ENCODE peak calls at places on chromosomes 11 and 22, in six cellular contexts. N, H, I, A, R and J are unnamed samples.

GRCh38 chr11:22976146-22976545 is 115.9 kb upstream of the CCDC179 start:
- DNase-seq in N (no peak), H (no peak), I (peak), A (no peak), R (no peak), J (no peak)

GRCh38 chr22:48577014-48577690 is 1250.5 kb downstream of the BRD1 start:
- DNase-seq in N (no peak), H (no peak), I (no peak), A (no peak), R (no peak), J (no peak)

GRCh38 chr11:65430406-65431217 is 8.0 kb downstream of the NEAT1 start:
- DNase-seq in N (no peak), H (no peak), I (no peak), A (peak), R (no peak), J (no peak)

GRCh38 chr22:23419151-23419550 is 160.9 kb downstream of the IGLL1 start:
- DNase-seq in N (no peak), H (no peak), I (no peak), A (no peak), R (no peak), J (no peak)

GRCh38 chr11:134976540-134976939 is 564.5 kb upstream of the B3GAT1 start:
- DNase-seq in N (no peak), H (no peak), I (no peak), A (no peak), R (no peak), J (no peak)

GRCh38 chr11:68773521-68774187 is 22.3 kb upstream of the TESMIN start:
- DNase-seq in N (peak), H (no peak), I (no peak), A (no peak), R (no peak), J (no peak)

GRCh38 chr11:122748968-122749687 is 89.2 kb upstream of the CRTAM start:
- DNase-seq in N (no peak), H (peak), I (peak), A (peak), R (peak), J (no peak)

GRCh38 chr11:122167100-122167499 is 51.1 kb upstream of the BLID start:
- DNase-seq in N (no peak), H (no peak), I (peak), A (peak), R (no peak), J (no peak)

GRCh38 chr11:130427581-130428211 is 713 bp downstream of the ADAMTS8 start:
- DNase-seq in N (no peak), H (no peak), I (no peak), A (no peak), R (no peak), J (no peak)

GRCh38 chr11:123122341-123122740 is 60.4 kb upstream of the HSPA8 start:
- DNase-seq in N (no peak), H (peak), I (no peak), A (no peak), R (no peak), J (no peak)

GRCh38 chr22:20243545-20244249 is 24.4 kb downstream of the RTN4R start:
- DNase-seq in N (peak), H (peak), I (peak), A (peak), R (peak), J (no peak)

GRCh38 chr22:46088541-46089311 is 61.6 kb upstream of the PPARA start:
- DNase-seq in N (no peak), H (no peak), I (peak), A (peak), R (no peak), J (no peak)

GRCh38 chr22:19530751-19531150 is 6.5 kb upstream of the CLDN5 start:
- DNase-seq in N (no peak), H (no peak), I (no peak), A (no peak), R (no peak), J (no peak)

GRCh38 chr22:36982136-36982535 is 37.1 kb downstream of the TST start:
- DNase-seq in N (no peak), H (no peak), I (no peak), A (no peak), R (no peak), J (no peak)
- TF ChIP-seq CTCF in N (no peak), H (no peak), I (no peak), A (peak), R (no peak), J (no peak)

DNA sequence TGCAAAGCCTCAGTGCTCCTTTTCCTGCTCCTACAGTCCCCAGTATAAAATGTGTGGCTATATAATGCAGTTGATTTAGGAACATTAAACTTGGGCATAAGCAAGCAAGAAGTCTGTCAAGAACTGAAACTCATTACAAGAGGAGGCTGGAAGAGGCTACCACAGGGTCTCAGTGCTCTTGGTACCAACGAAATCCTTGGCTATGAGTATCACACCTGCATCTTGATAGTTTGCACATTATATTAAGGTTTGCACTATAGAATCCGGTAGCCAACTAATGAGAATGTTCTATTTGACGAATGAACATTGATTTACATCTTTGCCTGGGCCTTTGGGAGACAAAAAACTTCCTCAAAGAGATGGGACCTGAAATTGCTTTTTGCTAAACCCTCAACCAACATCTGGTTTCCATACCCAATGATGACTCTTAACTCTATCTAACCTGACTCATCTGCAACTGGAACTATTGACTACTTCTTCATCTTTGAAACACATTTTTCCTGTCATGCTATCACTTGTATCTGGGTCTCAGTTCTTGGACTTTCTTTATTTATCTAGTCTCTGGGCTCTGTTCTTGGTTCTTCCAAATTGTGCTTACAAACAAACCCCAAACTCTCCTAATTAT is 207.2 kb upstream of the CTSC start:
- DNase-seq in N (no peak), H (no peak), I (no peak), A (no peak), R (no peak), J (no peak)
- TF ChIP-seq CTCF in N (no peak), H (no peak), I (no peak), A (peak), R (peak), J (peak)

DNA sequence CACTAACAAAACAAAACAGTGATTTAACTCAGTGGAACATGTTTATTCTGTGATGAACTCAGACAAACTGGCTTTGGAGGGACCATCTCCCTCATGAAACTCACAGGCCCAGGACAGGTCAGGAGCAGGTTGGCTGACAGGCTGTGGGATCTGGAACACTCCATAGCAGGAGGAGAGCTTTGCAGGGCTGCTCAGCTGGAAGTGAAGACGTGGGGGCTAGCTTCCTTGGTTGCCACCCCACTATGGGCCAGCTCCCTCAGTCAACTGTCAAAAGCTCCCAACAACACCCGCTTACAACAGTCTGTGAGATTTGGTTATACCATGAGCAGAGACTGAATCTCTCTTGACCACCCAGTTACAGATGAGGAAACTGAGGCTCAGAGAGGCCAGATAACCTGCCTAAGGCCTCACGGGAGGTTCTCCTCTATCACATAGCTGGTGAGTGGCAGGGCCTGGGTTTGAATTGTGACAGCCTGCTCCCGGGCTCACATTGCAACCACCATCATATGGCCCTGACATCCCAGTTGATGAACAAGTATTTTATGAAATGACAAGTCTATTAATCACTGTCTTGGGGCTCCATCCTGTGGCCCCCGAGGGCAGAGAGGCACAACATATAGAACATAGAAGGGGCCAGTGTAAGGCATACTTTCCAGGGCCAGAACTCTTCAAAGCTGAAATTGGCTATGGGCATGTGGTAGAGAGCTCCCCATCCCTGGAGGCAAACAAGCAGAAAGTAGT is 473.4 kb downstream of the MN1 start:
- DNase-seq in N (no peak), H (no peak), I (no peak), A (no peak), R (no peak), J (no peak)
- TF ChIP-seq CTCF in N (no peak), H (no peak), I (no peak), A (no peak), R (no peak), J (no peak)

GRCh38 chr11:819129-819931 is 616 bp downstream of the PNPLA2 start:
- DNase-seq in N (peak), H (peak), I (no peak), A (peak), R (peak), J (peak)
- TF ChIP-seq CTCF in N (no peak), H (no peak), I (peak), A (peak), R (no peak), J (peak)

DNA sequence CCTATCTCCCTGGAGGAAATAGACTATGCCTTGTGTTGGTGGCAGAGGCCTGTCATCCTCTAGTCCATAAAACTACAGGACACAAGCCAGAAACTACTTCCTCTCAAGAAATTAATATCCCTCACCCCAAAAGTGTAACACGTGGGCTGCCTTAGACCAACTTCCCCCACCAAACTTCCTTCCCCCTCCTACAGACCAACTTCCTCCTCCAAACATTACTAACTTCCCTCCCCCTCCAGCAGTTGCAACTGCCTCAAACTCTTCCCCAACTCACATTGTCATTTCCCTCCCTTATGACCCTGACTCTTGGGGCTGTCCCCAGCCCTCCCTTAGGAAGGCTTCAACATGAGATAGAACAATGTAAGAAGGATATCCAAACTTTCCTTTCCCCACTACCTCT is 6.3 kb downstream of the OR52K2 start:
- DNase-seq in N (no peak), H (no peak), I (no peak), A (no peak), R (no peak), J (no peak)
- TF ChIP-seq CTCF in N (no peak), H (no peak), I (no peak), A (no peak), R (no peak), J (no peak)

GRCh38 chr11:56521955-56522354 is 21.1 kb downstream of the OR5M11 start:
- DNase-seq in N (no peak), H (no peak), I (no peak), A (no peak), R (no peak), J (no peak)
- TF ChIP-seq CTCF in N (no peak), H (no peak), I (no peak), A (peak), R (no peak), J (no peak)

GRCh38 chr11:61609000-61609969 is 28.4 kb upstream of the SYT7 start:
- DNase-seq in N (no peak), H (no peak), I (no peak), A (no peak), R (no peak), J (no peak)

GRCh38 chr11:61610905-61611304 is 30.0 kb upstream of the SYT7 start:
- DNase-seq in N (peak), H (no peak), I (no peak), A (no peak), R (no peak), J (no peak)

GRCh38 chr11:61607920-61608599 is 27.2 kb upstream of the SYT7 start:
- DNase-seq in N (no peak), H (no peak), I (no peak), A (no peak), R (no peak), J (no peak)

GRCh38 chr11:61611309-61611708 is 30.4 kb upstream of the SYT7 start:
- DNase-seq in N (no peak), H (no peak), I (no peak), A (no peak), R (no peak), J (no peak)

GRCh38 chr11:61609970-61610347 is 29.1 kb upstream of the SYT7 start:
- DNase-seq in N (no peak), H (no peak), I (no peak), A (no peak), R (no peak), J (no peak)
- TF ChIP-seq CTCF in N (no peak), H (no peak), I (no peak), A (no peak), R (no peak), J (no peak)